ENCODE peak calls at places on chromosome 2, in five cellular contexts. D is H4, B is colonic mucosa, T is RCC 7860, E is neuronal stem cell. Z is an unnamed sample.

GRCh38 chr2:53739057-53739456 is 28.5 kb upstream of the CHAC2 start:
- DNase-seq in D (no peak), B (no peak), T (no peak), E (no peak), Z (no peak)

GRCh38 chr2:73614105-73614504 is 28.1 kb downstream of the NAT8 start:
- DNase-seq in D (no peak), B (no peak), T (no peak), E (no peak), Z (no peak)

GRCh38 chr2:74854401-74854800 is 20.5 kb downstream of the HK2 start:
- DNase-seq in D (no peak), B (no peak), T (no peak), E (no peak), Z (no peak)

GRCh38 chr2:182436252-182436651 is 9.4 kb upstream of the PDE1A start:
- DNase-seq in D (no peak), B (no peak), T (no peak), E (no peak), Z (no peak)

GRCh38 chr2:218322756-218323525 is 30.6 kb upstream of the TMBIM1 start:
- DNase-seq in D (peak), B (peak), T (peak), E (peak), Z (peak)

GRCh38 chr2:73697606-73698005 is 39.5 kb downstream of the TPRKB start:
- DNase-seq in D (no peak), B (no peak), T (no peak), E (no peak), Z (peak)

GRCh38 chr2:232129483-232129882 is 168.0 kb downstream of the DIS3L2 start:
- DNase-seq in D (no peak), B (no peak), T (no peak), E (no peak), Z (no peak)

GRCh38 chr2:238974061-238974460 is 126.2 kb downstream of the TWIST2 start:
- DNase-seq in D (peak), B (peak), T (no peak), E (no peak), Z (peak)

GRCh38 chr2:39338502-39338901 is 94.7 kb upstream of the CDKL4 start:
- DNase-seq in D (no peak), B (no peak), T (no peak), E (no peak), Z (no peak)

GRCh38 chr2:68134120-68134519 is 23.6 kb upstream of the PNO1 start:
- DNase-seq in D (no peak), B (no peak), T (no peak), E (no peak), Z (no peak)

GRCh38 chr2:1976112-1976511 is 231.8 kb upstream of the PXDN start:
- DNase-seq in D (no peak), B (no peak), T (no peak), E (no peak), Z (no peak)

GRCh38 chr2:29311458-29311857 is 196.2 kb downstream of the CLIP4 start:
- DNase-seq in D (no peak), B (no peak), T (no peak), E (no peak), Z (no peak)

GRCh38 chr2:192070099-192070498 is 124.6 kb downstream of the TMEFF2 start:
- DNase-seq in D (no peak), B (no peak), T (no peak), E (no peak), Z (peak)

GRCh38 chr2:62801814-62802524 is 96.5 kb downstream of the EHBP1 start:
- DNase-seq in D (no peak), B (no peak), T (no peak), E (no peak), Z (no peak)

GRCh38 chr2:105290981-105291660 is 38.4 kb downstream of the TGFBRAP1 start:
- DNase-seq in D (no peak), B (no peak), T (no peak), E (no peak), Z (no peak)

GRCh38 chr2:241987726-241988125 is 118.2 kb downstream of the RTP5 start:
- DNase-seq in D (no peak), B (no peak), T (no peak), E (no peak), Z (no peak)

GRCh38 chr2:170696006-170696405 is 19.1 kb upstream of the SP5 start:
- DNase-seq in D (no peak), B (no peak), T (no peak), E (no peak), Z (no peak)

GRCh38 chr2:11227595-11227994 is 72.3 kb downstream of the SLC66A3 start:
- DNase-seq in D (no peak), B (no peak), T (no peak), E (no peak), Z (no peak)

GRCh38 chr2:100785621-100786296 is 34.2 kb upstream of the NPAS2 start:
- DNase-seq in D (no peak), B (peak), T (peak), E (no peak), Z (no peak)

GRCh38 chr2:68974946-68975665 is 670 bp downstream of the GKN1 start:
- DNase-seq in D (no peak), B (no peak), T (no peak), E (no peak), Z (peak)

GRCh38 chr2:217822296-217823252 is 180.2 kb downstream of the TNS1 start:
- DNase-seq in D (no peak), B (no peak), T (no peak), E (no peak), Z (no peak)

GRCh38 chr2:97717618-97718005 is 4.2 kb downstream of the ZAP70 start:
- DNase-seq in D (no peak), B (no peak), T (no peak), E (no peak), Z (no peak)

GRCh38 chr2:99975386-99975785 is 167.0 kb downstream of the AFF3 start:
- DNase-seq in D (no peak), B (no peak), T (peak), E (no peak), Z (peak)

GRCh38 chr2:54619660-54620231 is 103.7 kb upstream of the EML6 start:
- DNase-seq in D (no peak), B (no peak), T (no peak), E (no peak), Z (no peak)

GRCh38 chr2:31475692-31476091 is 61.1 kb upstream of the XDH start:
- DNase-seq in D (no peak), B (no peak), T (no peak), E (no peak), Z (peak)

Z was measured in fibroblast of mammary gland.